ENCODE peak calls at places on chromosomes 12 and 14, in ten cellular contexts. One of them, this sample, is unnamed.

GRCh38 chr12:131407221-131408035 is 303.5 kb upstream of the SFSWAP start:
- DNase-seq in HepG2: no peak
- DNase-seq in A549: no peak
- DNase-seq in K562: no peak
- DNase-seq in NB4: no peak
- DNase-seq in endothelial cell of umbilical vein: no peak
- DNase-seq in WTC11: no peak
- DNase-seq in SK-N-SH: peak
- DNase-seq in GM12878: no peak
- DNase-seq in H1: no peak
- DNase-seq in this sample: no peak

GRCh38 chr12:82605115-82605514 is 81.6 kb upstream of the TMTC2 start:
- DNase-seq in HepG2: no peak
- DNase-seq in A549: no peak
- DNase-seq in K562: no peak
- DNase-seq in NB4: no peak
- DNase-seq in endothelial cell of umbilical vein: no peak
- DNase-seq in WTC11: no peak
- DNase-seq in SK-N-SH: no peak
- DNase-seq in GM12878: no peak
- DNase-seq in H1: no peak
- DNase-seq in this sample: no peak

GRCh38 chr14:31243860-31244259 is 36.3 kb upstream of the HECTD1 start:
- DNase-seq in HepG2: no peak
- DNase-seq in A549: no peak
- DNase-seq in K562: no peak
- DNase-seq in NB4: no peak
- DNase-seq in endothelial cell of umbilical vein: no peak
- DNase-seq in WTC11: no peak
- DNase-seq in SK-N-SH: no peak
- DNase-seq in GM12878: no peak
- DNase-seq in H1: no peak
- DNase-seq in this sample: peak

GRCh38 chr12:39510001-39510400 is 67.1 kb upstream of the KIF21A start:
- DNase-seq in HepG2: no peak
- DNase-seq in A549: no peak
- DNase-seq in K562: no peak
- DNase-seq in NB4: no peak
- DNase-seq in endothelial cell of umbilical vein: no peak
- DNase-seq in WTC11: no peak
- DNase-seq in SK-N-SH: no peak
- DNase-seq in GM12878: no peak
- DNase-seq in H1: no peak
- DNase-seq in this sample: no peak

GRCh38 chr14:30227871-30228270 is 300.2 kb upstream of the PRKD1 start:
- DNase-seq in HepG2: no peak
- DNase-seq in A549: no peak
- DNase-seq in K562: no peak
- DNase-seq in NB4: no peak
- DNase-seq in endothelial cell of umbilical vein: peak
- DNase-seq in WTC11: no peak
- DNase-seq in SK-N-SH: no peak
- DNase-seq in GM12878: no peak
- DNase-seq in H1: no peak
- DNase-seq in this sample: no peak

GRCh38 chr14:23415821-23416480 is 7.9 kb upstream of the MYH6 start:
- DNase-seq in HepG2: no peak
- DNase-seq in A549: no peak
- DNase-seq in K562: no peak
- DNase-seq in NB4: no peak
- DNase-seq in endothelial cell of umbilical vein: no peak
- DNase-seq in WTC11: no peak
- DNase-seq in SK-N-SH: no peak
- DNase-seq in GM12878: no peak
- DNase-seq in H1: no peak
- DNase-seq in this sample: no peak

GRCh38 chr12:19946549-19946948 is 421.8 kb upstream of the PDE3A start:
- DNase-seq in HepG2: no peak
- DNase-seq in A549: peak
- DNase-seq in K562: no peak
- DNase-seq in NB4: no peak
- DNase-seq in endothelial cell of umbilical vein: peak
- DNase-seq in WTC11: no peak
- DNase-seq in SK-N-SH: no peak
- DNase-seq in GM12878: no peak
- DNase-seq in H1: no peak
- DNase-seq in this sample: no peak

GRCh38 chr12:87828384-87828973 is 200.7 kb downstream of the C12orf50 start:
- DNase-seq in HepG2: no peak
- DNase-seq in A549: no peak
- DNase-seq in K562: no peak
- DNase-seq in NB4: no peak
- DNase-seq in endothelial cell of umbilical vein: peak
- DNase-seq in WTC11: no peak
- DNase-seq in SK-N-SH: no peak
- DNase-seq in GM12878: no peak
- DNase-seq in H1: no peak
- DNase-seq in this sample: no peak

GRCh38 chr12:77218278-77218677 is 152.9 kb upstream of the E2F7 start:
- DNase-seq in HepG2: no peak
- DNase-seq in A549: no peak
- DNase-seq in K562: no peak
- DNase-seq in NB4: no peak
- DNase-seq in endothelial cell of umbilical vein: no peak
- DNase-seq in WTC11: no peak
- DNase-seq in SK-N-SH: no peak
- DNase-seq in GM12878: no peak
- DNase-seq in H1: no peak
- DNase-seq in this sample: no peak

GRCh38 chr12:63149884-63150254 is 1.1 kb downstream of the AVPR1A start:
- DNase-seq in HepG2: no peak
- DNase-seq in A549: no peak
- DNase-seq in K562: no peak
- DNase-seq in NB4: no peak
- DNase-seq in endothelial cell of umbilical vein: no peak
- DNase-seq in WTC11: no peak
- DNase-seq in SK-N-SH: peak
- DNase-seq in GM12878: no peak
- DNase-seq in H1: no peak
- DNase-seq in this sample: no peak

GRCh38 chr14:100060766-100061165 is 4.5 kb upstream of the EVL start:
- DNase-seq in HepG2: no peak
- DNase-seq in A549: no peak
- DNase-seq in K562: no peak
- DNase-seq in NB4: no peak
- DNase-seq in endothelial cell of umbilical vein: no peak
- DNase-seq in WTC11: no peak
- DNase-seq in SK-N-SH: no peak
- DNase-seq in GM12878: no peak
- DNase-seq in H1: no peak
- DNase-seq in this sample: no peak

GRCh38 chr14:29518335-29518734 is 409.3 kb downstream of the PRKD1 start:
- DNase-seq in HepG2: no peak
- DNase-seq in A549: no peak
- DNase-seq in K562: no peak
- DNase-seq in NB4: no peak
- DNase-seq in endothelial cell of umbilical vein: peak
- DNase-seq in WTC11: no peak
- DNase-seq in SK-N-SH: no peak
- DNase-seq in GM12878: no peak
- DNase-seq in H1: no peak
- DNase-seq in this sample: no peak

GRCh38 chr12:71014180-71014785 is 93.7 kb upstream of the PTPRR start:
- DNase-seq in HepG2: peak
- DNase-seq in A549: peak
- DNase-seq in K562: no peak
- DNase-seq in NB4: peak
- DNase-seq in endothelial cell of umbilical vein: peak
- DNase-seq in WTC11: no peak
- DNase-seq in SK-N-SH: peak
- DNase-seq in GM12878: no peak
- DNase-seq in H1: no peak
- DNase-seq in this sample: peak

GRCh38 chr12:4107436-4107878 is 166.1 kb upstream of the CCND2 start:
- DNase-seq in HepG2: peak
- DNase-seq in A549: peak
- DNase-seq in K562: peak
- DNase-seq in NB4: peak
- DNase-seq in endothelial cell of umbilical vein: peak
- DNase-seq in WTC11: peak
- DNase-seq in SK-N-SH: peak
- DNase-seq in GM12878: peak
- DNase-seq in H1: peak
- DNase-seq in this sample: peak

DNA sequence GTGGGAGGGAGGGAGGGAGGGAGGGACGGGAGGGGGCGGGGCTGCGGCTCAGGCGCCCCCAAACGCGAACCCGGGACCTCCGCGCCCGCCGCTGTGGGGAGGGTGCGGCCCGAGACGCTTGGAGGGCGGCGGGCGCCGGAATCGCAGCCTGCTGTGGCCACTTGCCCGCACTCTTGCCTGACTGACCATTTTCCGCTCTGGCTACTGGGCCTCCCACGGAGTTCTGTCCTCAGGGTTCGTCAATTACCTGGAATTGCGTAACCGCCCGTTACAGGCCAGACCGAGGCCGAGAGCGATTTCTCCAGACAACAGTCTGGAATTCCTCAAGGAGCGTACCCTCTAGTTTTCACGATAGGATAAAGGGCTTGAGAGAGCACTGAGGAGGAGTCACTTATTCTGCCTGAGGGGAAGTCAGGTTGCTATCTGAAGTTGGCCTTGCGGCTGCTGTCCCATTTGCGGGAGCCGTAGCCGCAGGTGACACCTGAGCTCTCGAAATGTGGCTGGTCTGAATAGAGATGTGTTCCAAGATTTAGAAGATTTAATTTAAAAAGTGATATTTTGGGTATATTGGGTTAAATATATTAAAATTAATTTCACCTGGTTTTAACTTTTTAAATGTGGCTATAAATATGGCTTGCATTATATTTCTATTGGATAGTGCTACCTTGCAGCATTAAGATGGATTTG is 446 bp upstream of the ZNF641 start:
- DNase-seq in HepG2: peak
- DNase-seq in A549: peak
- DNase-seq in K562: no peak
- DNase-seq in NB4: no peak
- DNase-seq in endothelial cell of umbilical vein: peak
- DNase-seq in WTC11: peak
- DNase-seq in SK-N-SH: no peak
- DNase-seq in GM12878: no peak
- DNase-seq in H1: no peak
- DNase-seq in this sample: peak
- TF ChIP-seq MAX in HepG2: no peak
- TF ChIP-seq MAX in A549: peak
- TF ChIP-seq MAX in K562: no peak
- TF ChIP-seq MAX in NB4: no peak
- TF ChIP-seq MAX in endothelial cell of umbilical vein: no peak
- TF ChIP-seq MAX in WTC11: no peak
- TF ChIP-seq MAX in SK-N-SH: no peak
- TF ChIP-seq MAX in GM12878: no peak
- TF ChIP-seq MAX in H1: no peak
- TF ChIP-seq MAX in this sample: no peak

DNA sequence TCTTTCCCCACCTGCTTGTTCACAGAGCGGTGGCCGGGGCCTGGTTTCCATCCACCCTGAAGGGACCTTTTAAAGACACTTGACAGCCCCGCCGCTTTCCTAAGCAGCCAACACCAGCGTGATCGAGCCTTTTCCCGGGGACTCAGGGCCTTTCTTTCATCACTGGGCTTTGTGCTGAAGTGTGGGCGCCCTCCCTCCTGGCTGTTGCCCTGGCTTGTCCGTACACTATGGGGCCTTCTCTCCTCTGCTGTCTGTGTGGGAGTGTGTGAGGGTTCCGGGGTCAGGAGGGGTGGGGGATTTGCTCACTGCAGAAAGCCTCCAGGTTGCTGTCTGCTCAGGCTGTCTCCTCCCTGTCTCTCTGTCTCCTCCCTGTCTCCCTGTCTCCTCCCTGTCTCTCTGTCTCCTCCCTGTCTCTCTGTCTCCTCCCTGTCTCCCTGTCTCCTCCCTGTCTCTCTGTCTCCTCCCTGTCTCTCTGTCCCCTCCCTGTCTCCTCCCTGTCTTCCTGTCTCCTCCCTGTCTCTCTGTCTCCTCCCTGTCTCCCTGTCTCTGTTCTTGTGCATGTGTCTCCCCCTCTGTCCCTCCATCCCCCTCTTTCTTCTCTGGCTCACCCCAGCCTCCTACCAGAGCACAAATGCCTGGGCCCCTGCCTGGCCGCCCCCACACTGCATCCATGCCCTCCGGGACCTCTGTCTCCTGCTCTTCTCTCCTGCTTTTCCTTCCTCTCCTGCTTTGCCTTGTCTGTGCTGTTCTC is 64.7 kb downstream of the CCDC92 start:
- DNase-seq in HepG2: no peak
- DNase-seq in A549: no peak
- DNase-seq in K562: peak
- DNase-seq in NB4: peak
- DNase-seq in endothelial cell of umbilical vein: no peak
- DNase-seq in WTC11: no peak
- DNase-seq in SK-N-SH: no peak
- DNase-seq in GM12878: no peak
- DNase-seq in H1: no peak
- DNase-seq in this sample: no peak
- TF ChIP-seq MAX in HepG2: no peak
- TF ChIP-seq MAX in A549: no peak
- TF ChIP-seq MAX in K562: no peak
- TF ChIP-seq MAX in NB4: no peak
- TF ChIP-seq MAX in endothelial cell of umbilical vein: no peak
- TF ChIP-seq MAX in WTC11: no peak
- TF ChIP-seq MAX in SK-N-SH: no peak
- TF ChIP-seq MAX in GM12878: no peak
- TF ChIP-seq MAX in H1: no peak
- TF ChIP-seq MAX in this sample: no peak

GRCh38 chr14:90419200-90419599 is 22.4 kb downstream of the CALM1 start:
- DNase-seq in HepG2: no peak
- DNase-seq in A549: peak
- DNase-seq in K562: no peak
- DNase-seq in NB4: no peak
- DNase-seq in endothelial cell of umbilical vein: peak
- DNase-seq in WTC11: no peak
- DNase-seq in SK-N-SH: no peak
- DNase-seq in GM12878: no peak
- DNase-seq in H1: no peak
- DNase-seq in this sample: peak
- TF ChIP-seq MAX in HepG2: no peak
- TF ChIP-seq MAX in A549: peak
- TF ChIP-seq MAX in K562: no peak
- TF ChIP-seq MAX in NB4: no peak
- TF ChIP-seq MAX in endothelial cell of umbilical vein: peak
- TF ChIP-seq MAX in WTC11: no peak
- TF ChIP-seq MAX in SK-N-SH: peak
- TF ChIP-seq MAX in GM12878: no peak
- TF ChIP-seq MAX in H1: no peak
- TF ChIP-seq MAX in this sample: peak

DNA sequence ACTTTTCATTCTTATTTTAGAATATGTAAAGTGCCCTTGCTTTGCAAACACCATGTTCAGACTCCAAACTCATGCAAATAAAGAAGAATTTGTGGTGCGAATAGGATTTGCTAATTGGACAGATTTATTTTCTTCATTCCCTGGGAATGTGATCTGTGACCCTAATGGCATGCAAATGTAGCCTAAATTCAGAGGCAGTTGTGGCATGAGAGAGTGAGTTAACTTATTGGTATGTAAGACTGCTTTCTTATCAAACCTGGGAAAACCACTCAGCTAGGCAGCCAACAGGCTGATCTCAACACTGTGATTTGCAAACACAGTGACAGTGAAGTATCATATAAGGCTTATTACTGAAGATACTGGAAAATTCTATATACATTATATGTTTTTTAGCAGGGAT is 10.0 kb downstream of the CAPZA3 start:
- DNase-seq in HepG2: no peak
- DNase-seq in A549: no peak
- DNase-seq in K562: no peak
- DNase-seq in NB4: no peak
- DNase-seq in endothelial cell of umbilical vein: peak
- DNase-seq in WTC11: no peak
- DNase-seq in SK-N-SH: no peak
- DNase-seq in GM12878: no peak
- DNase-seq in H1: no peak
- DNase-seq in this sample: no peak
- TF ChIP-seq MAX in HepG2: no peak
- TF ChIP-seq MAX in A549: no peak
- TF ChIP-seq MAX in K562: no peak
- TF ChIP-seq MAX in NB4: no peak
- TF ChIP-seq MAX in endothelial cell of umbilical vein: no peak
- TF ChIP-seq MAX in WTC11: no peak
- TF ChIP-seq MAX in SK-N-SH: no peak
- TF ChIP-seq MAX in GM12878: no peak
- TF ChIP-seq MAX in H1: no peak
- TF ChIP-seq MAX in this sample: no peak

This sample was measured in HCT116.